ENCODE peak calls at places on chromosomes 11 and 22, in five cellular contexts. C is IMR-90, P is H1, B is A549, Z is adrenal gland. F is an unnamed sample.

GRCh38 chr11:129490004-129490403 is 114.4 kb downstream of the BARX2 start:
- DNase-seq in C (no peak), B (no peak), P (no peak), Z (no peak), F (no peak)

GRCh38 chr22:26697151-26697550 is 39.8 kb downstream of the MIAT start:
- DNase-seq in Z (no peak), B (no peak), C (no peak), P (no peak), F (no peak)

GRCh38 chr22:41000941-41001721 is 50.0 kb downstream of the RBX1 start:
- DNase-seq in C (no peak), B (no peak), P (no peak), Z (no peak), F (no peak)

GRCh38 chr11:45885921-45886721 is 670 bp downstream of the MAPK8IP1 start:
- DNase-seq in Z (no peak), B (no peak), C (no peak), P (peak; percentile 80), F (no peak)

GRCh38 chr22:28909375-28909774 is 26.0 kb downstream of the ZNRF3 start:
- DNase-seq in P (no peak), Z (peak; percentile 44), C (peak; percentile 58), B (no peak), F (no peak)

GRCh38 chr22:39567135-39567946 is 3.2 kb upstream of the CACNA1I start:
- DNase-seq in B (no peak), C (no peak), P (no peak), Z (no peak), F (no peak)

GRCh38 chr22:27004434-27004833 is 347.0 kb downstream of the MIAT start:
- DNase-seq in C (no peak), B (no peak), P (no peak), Z (no peak), F (no peak)

GRCh38 chr11:44595964-44596381 is 30.5 kb downstream of the CD82 start:
- DNase-seq in Z (no peak), P (no peak), B (no peak), C (no peak), F (peak; percentile 83)

DNA sequence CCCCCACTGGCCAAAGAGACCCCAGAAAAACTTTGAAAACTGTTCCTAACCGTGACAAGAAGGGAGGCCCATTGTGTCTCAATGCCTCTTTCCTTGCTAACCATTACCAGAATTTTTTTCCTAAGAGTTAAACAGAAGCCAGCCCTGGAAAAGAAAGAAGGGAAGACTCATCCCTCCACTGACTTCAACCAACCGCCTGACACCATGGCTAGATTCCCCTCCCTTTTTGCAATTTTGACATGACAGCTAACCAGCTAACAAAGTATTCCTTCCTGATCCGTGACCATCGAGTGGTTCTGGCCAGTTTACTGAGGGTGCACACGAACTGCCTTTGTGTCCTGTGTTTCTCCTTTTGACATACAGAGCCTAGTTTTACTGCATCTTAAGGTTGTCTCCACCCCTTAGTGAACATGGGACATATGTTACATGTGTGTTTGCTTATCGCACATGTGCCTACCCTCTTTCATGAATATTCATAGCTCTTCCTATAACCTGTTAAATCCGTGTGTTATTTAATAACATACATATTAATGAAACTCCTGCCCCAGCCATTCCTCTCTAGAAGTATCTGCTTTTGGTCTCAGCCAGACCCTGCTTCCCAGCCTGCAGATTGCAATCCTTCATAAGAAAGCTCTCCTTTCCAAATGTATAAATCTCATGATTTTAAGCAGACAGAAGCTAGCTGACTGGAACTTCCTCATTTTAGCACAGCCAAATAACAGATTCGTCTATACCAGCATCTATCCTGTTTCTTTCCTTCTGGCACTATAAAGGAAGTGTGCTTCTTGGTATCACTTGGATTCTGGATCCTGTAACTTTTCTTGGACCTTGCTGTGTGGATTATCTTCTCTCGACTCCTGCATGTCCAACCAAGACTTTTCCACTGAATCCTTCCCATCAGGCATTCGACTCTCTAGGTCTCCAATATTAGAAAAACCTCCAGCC is 37.8 kb downstream of the RASSF10 start:
- DNase-seq in Z (no peak), B (no peak), P (no peak), C (no peak), F (no peak)
- H3K27ac ChIP-seq in Z (no peak overlapping the region), B (peak overlapping the region; percentile 24), P (no peak overlapping the region), C (no peak overlapping the region), F (no peak overlapping the region)

DNA sequence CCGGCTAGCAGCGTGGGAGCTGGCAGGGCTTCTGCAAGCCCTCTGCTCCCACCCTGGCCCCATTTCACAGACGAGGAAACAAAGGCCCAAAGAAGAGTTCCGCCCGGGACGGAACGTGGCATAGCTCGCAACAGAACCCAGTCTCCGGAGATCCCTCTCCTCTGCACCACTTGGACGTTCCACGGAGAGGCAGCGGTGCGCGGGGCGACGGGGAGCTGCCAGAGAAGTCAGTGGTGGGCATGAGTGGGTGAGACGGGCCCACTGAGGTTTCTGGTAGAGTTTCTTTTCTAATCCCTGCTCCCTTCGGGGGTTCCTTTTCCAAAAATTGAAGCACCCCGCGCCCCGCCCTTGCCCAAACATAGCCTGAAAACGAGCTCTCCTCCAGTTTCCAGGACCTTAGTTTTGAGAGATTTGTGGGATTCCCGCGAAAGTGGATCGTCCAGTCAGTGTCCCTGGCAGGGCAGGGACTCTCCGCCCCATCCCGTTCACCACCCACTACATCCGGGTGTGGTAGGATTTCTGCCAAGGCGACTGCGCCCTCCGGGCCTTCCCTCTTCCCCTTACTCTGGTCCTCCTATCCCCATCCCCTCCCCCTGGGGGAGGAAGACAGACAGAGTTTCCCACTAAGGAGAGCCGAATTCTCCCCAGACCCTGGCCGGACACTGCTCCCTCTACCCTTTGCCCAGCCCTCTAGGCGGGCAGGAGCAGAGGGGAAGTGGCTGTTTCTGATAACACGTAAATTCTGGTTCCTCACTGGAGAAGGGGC is 764 bp upstream of the NECTIN1 start:
- DNase-seq in Z (peak; percentile 71), C (peak; percentile 39), P (peak; percentile 62), B (peak; percentile 48), F (peak; percentile 56)
- TF ChIP-seq POLR2A in Z (no peak), C (no peak), P (no peak), B (peak; percentile 26), F (no peak)

DNA sequence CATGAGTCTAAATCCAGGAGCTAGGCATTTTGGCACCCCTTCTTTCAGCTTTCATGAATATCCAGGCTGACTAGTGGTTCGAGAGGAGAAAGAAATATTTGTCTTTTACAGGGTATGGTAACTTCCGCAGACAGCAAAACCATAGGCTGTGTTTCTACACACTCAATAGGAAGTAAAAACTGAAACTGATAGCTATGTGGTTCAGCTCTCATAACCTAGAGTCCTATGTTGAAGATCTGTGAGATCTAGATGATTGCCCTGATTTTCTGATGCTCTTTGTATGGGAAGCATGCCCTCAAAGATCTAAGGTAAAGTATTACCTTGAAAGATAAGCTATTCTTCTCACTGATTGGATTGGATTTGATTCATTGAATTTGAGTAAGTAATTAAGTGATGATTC is 118.3 kb downstream of the CD44 start:
- DNase-seq in Z (no peak), C (no peak), B (no peak), P (no peak), F (no peak)
- H3K27ac ChIP-seq in Z (no peak overlapping the region), C (no peak overlapping the region), B (no peak overlapping the region), P (no peak overlapping the region), F (no peak overlapping the region)

GRCh38 chr11:67504950-67505561 is at the start of gene PITPNM1:
- DNase-seq in B (peak; percentile 62), P (peak; percentile 88), Z (peak; percentile 74), C (peak; percentile 24), F (peak; percentile 71)
- TF ChIP-seq POLR2A in B (no peak), P (no peak), Z (no peak), C (peak; percentile 63), F (peak; percentile 18)

F was measured in ovary.